ENCODE peak calls at places on chromosomes 16 and 17, in five cellular contexts. One of them, this sample, is unnamed.

GRCh38 chr16:55656695-55657092 is 906 bp downstream of the SLC6A2 start:
- DNase-seq in HepG2: no peak
- DNase-seq in SK-N-SH: no peak
- DNase-seq in HCT116: no peak
- DNase-seq in GM12878: no peak
- DNase-seq in this sample: no peak

GRCh38 chr17:81258292-81258691 is 19.2 kb downstream of the NDUFAF8 start:
- DNase-seq in HCT116: no peak
- DNase-seq in GM12878: no peak
- DNase-seq in SK-N-SH: peak; percentile 95
- DNase-seq in HepG2: no peak
- DNase-seq in this sample: no peak

GRCh38 chr17:57823469-57824401 is 26.1 kb downstream of the MRPS23 start:
- DNase-seq in GM12878: no peak
- DNase-seq in HCT116: no peak
- DNase-seq in SK-N-SH: no peak
- DNase-seq in HepG2: no peak
- DNase-seq in this sample: no peak

GRCh38 chr16:30805370-30806169 is 18.6 kb upstream of the ZNF629 start:
- DNase-seq in SK-N-SH: peak; percentile 96
- DNase-seq in HCT116: peak; percentile 56
- DNase-seq in GM12878: no peak
- DNase-seq in HepG2: peak; percentile 78
- DNase-seq in this sample: no peak

GRCh38 chr17:58386708-58387107 is 30.6 kb downstream of the RNF43 start:
- DNase-seq in HCT116: no peak
- DNase-seq in GM12878: no peak
- DNase-seq in SK-N-SH: no peak
- DNase-seq in HepG2: no peak
- DNase-seq in this sample: no peak

GRCh38 chr16:89453662-89454321 is 36.6 kb downstream of the ANKRD11 start:
- DNase-seq in HepG2: no peak
- DNase-seq in GM12878: no peak
- DNase-seq in SK-N-SH: no peak
- DNase-seq in HCT116: no peak
- DNase-seq in this sample: no peak

GRCh38 chr17:7668482-7668881 is 17.8 kb downstream of the ATP1B2 start:
- DNase-seq in HepG2: no peak
- DNase-seq in SK-N-SH: no peak
- DNase-seq in HCT116: no peak
- DNase-seq in GM12878: no peak
- DNase-seq in this sample: no peak

GRCh38 chr17:21814776-21815175 is 122.5 kb downstream of the KCNJ18 start:
- DNase-seq in HCT116: no peak
- DNase-seq in GM12878: no peak
- DNase-seq in SK-N-SH: no peak
- DNase-seq in HepG2: no peak
- DNase-seq in this sample: no peak

GRCh38 chr17:32672701-32673100 is 185.9 kb downstream of the CDK5R1 start:
- DNase-seq in HepG2: no peak
- DNase-seq in HCT116: no peak
- DNase-seq in GM12878: no peak
- DNase-seq in SK-N-SH: no peak
- DNase-seq in this sample: no peak

GRCh38 chr17:59001158-59001814 is 105.4 kb downstream of the TRIM37 start:
- DNase-seq in GM12878: peak; percentile 88
- DNase-seq in SK-N-SH: no peak
- DNase-seq in HepG2: no peak
- DNase-seq in HCT116: no peak
- DNase-seq in this sample: no peak

GRCh38 chr17:17784599-17785264 is 52.1 kb downstream of the SREBF1 start:
- DNase-seq in GM12878: no peak
- DNase-seq in SK-N-SH: peak; percentile 60
- DNase-seq in HepG2: peak; percentile 72
- DNase-seq in HCT116: no peak
- DNase-seq in this sample: no peak

GRCh38 chr16:83967838-83968482 is at the start of gene NECAB2:
- DNase-seq in GM12878: no peak
- DNase-seq in HCT116: no peak
- DNase-seq in HepG2: no peak
- DNase-seq in SK-N-SH: peak; percentile 94
- DNase-seq in this sample: no peak

GRCh38 chr16:30030841-30031413 is at the start of gene TLCD3B:
- DNase-seq in HepG2: no peak
- DNase-seq in HCT116: no peak
- DNase-seq in GM12878: no peak
- DNase-seq in SK-N-SH: peak; percentile 80
- DNase-seq in this sample: no peak

GRCh38 chr17:48236681-48237134 is 129.1 kb downstream of the SNX11 start:
- DNase-seq in HepG2: no peak
- DNase-seq in SK-N-SH: no peak
- DNase-seq in HCT116: peak; percentile 91
- DNase-seq in GM12878: no peak
- DNase-seq in this sample: no peak

GRCh38 chr17:20010886-20011402 is 1.8 kb downstream of the SPECC1 start:
- DNase-seq in SK-N-SH: no peak
- DNase-seq in HepG2: no peak
- DNase-seq in HCT116: no peak
- DNase-seq in GM12878: no peak
- DNase-seq in this sample: no peak

GRCh38 chr16:30085820-30086219 is 5.9 kb downstream of the TBX6 start:
- DNase-seq in SK-N-SH: no peak
- DNase-seq in HCT116: no peak
- DNase-seq in HepG2: no peak
- DNase-seq in GM12878: no peak
- DNase-seq in this sample: no peak

GRCh38 chr16:46929378-46930332 is 43.8 kb downstream of the DNAJA2 start:
- DNase-seq in HCT116: peak; percentile 18
- DNase-seq in HepG2: peak; percentile 60
- DNase-seq in GM12878: no peak
- DNase-seq in SK-N-SH: peak; percentile 92
- DNase-seq in this sample: no peak

GRCh38 chr17:83053021-83053778 is 26.2 kb upstream of the METRNL start:
- DNase-seq in HepG2: no peak
- DNase-seq in HCT116: no peak
- DNase-seq in GM12878: no peak
- DNase-seq in SK-N-SH: no peak
- DNase-seq in this sample: no peak

GRCh38 chr17:43856141-43856540 is 9.2 kb downstream of the CD300LG start:
- DNase-seq in GM12878: no peak
- DNase-seq in HepG2: no peak
- DNase-seq in HCT116: no peak
- DNase-seq in SK-N-SH: no peak
- DNase-seq in this sample: no peak

GRCh38 chr17:57612202-57613071 is 132.7 kb downstream of the CCDC182 start:
- DNase-seq in HepG2: peak; percentile 27
- DNase-seq in SK-N-SH: no peak
- DNase-seq in GM12878: peak; percentile 38
- DNase-seq in HCT116: no peak
- DNase-seq in this sample: no peak

GRCh38 chr16:11140867-11141266 is 115.1 kb downstream of the SOCS1 start:
- DNase-seq in HCT116: no peak
- DNase-seq in HepG2: no peak
- DNase-seq in SK-N-SH: no peak
- DNase-seq in GM12878: no peak
- DNase-seq in this sample: no peak

GRCh38 chr17:419073-419735 is 66.6 kb upstream of the RPH3AL start:
- DNase-seq in SK-N-SH: no peak
- DNase-seq in GM12878: no peak
- DNase-seq in HCT116: no peak
- DNase-seq in HepG2: peak; percentile 80
- DNase-seq in this sample: no peak

GRCh38 chr16:84026601-84027000 is 16.0 kb downstream of the SLC38A8 start:
- DNase-seq in SK-N-SH: no peak
- DNase-seq in GM12878: no peak
- DNase-seq in HepG2: no peak
- DNase-seq in HCT116: no peak
- DNase-seq in this sample: no peak

GRCh38 chr16:24516900-24517669 is 22.3 kb upstream of the RBBP6 start:
- DNase-seq in HepG2: peak; percentile 91
- DNase-seq in HCT116: peak; percentile 78
- DNase-seq in SK-N-SH: peak; percentile 71
- DNase-seq in GM12878: peak; percentile 38
- DNase-seq in this sample: peak; percentile 87

GRCh38 chr17:9200699-9201359 is 179.5 kb downstream of the NTN1 start:
- DNase-seq in GM12878: peak; percentile 31
- DNase-seq in HCT116: no peak
- DNase-seq in SK-N-SH: no peak
- DNase-seq in HepG2: no peak
- DNase-seq in this sample: no peak

DNA sequence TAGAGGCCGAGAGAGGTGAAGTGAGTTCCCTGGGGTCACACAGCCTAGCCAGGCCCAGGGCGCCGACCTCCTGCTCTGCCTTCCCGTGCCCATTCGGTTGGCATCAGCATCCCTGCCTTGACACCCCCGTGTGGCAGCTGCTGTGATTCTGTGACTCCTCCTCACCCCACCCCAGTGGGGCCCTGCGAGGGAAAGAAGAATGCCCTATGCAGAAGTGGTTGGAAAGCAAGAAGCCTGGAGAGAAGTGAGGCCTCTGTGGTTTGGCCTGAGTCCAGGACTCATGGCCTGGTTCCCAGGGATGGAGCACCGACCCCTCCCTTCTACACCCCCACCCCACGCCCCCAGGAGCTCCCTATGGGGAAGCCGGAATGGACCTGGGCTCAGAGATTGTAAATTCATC is 296.2 kb downstream of the SEC14L1 start:
- DNase-seq in SK-N-SH: peak; percentile 71
- DNase-seq in HCT116: no peak
- DNase-seq in GM12878: no peak
- DNase-seq in HepG2: no peak
- DNase-seq in this sample: no peak
- H3K4me3 ChIP-seq in SK-N-SH: no peak overlapping the region
- H3K4me3 ChIP-seq in HCT116: no peak overlapping the region
- H3K4me3 ChIP-seq in GM12878: no peak overlapping the region
- H3K4me3 ChIP-seq in HepG2: no peak overlapping the region
- H3K4me3 ChIP-seq in this sample: no peak overlapping the region

GRCh38 chr17:61247438-61247837 is 152.2 kb upstream of the TBX2 start:
- DNase-seq in HCT116: no peak
- DNase-seq in GM12878: no peak
- DNase-seq in SK-N-SH: no peak
- DNase-seq in HepG2: no peak
- DNase-seq in this sample: no peak
- TF ChIP-seq REST in HCT116: no peak
- TF ChIP-seq REST in GM12878: no peak
- TF ChIP-seq REST in SK-N-SH: no peak
- TF ChIP-seq REST in HepG2: no peak
- TF ChIP-seq REST in this sample: no peak

GRCh38 chr16:50679676-50680555 is 1.2 kb downstream of the SNX20 start:
- DNase-seq in SK-N-SH: no peak
- DNase-seq in HepG2: no peak
- DNase-seq in GM12878: no peak
- DNase-seq in HCT116: no peak
- DNase-seq in this sample: no peak
- TF ChIP-seq SIN3A in SK-N-SH: no peak
- TF ChIP-seq SIN3A in HepG2: no peak
- TF ChIP-seq SIN3A in GM12878: no peak
- TF ChIP-seq SIN3A in HCT116: no peak
- TF ChIP-seq SIN3A in this sample: no peak

DNA sequence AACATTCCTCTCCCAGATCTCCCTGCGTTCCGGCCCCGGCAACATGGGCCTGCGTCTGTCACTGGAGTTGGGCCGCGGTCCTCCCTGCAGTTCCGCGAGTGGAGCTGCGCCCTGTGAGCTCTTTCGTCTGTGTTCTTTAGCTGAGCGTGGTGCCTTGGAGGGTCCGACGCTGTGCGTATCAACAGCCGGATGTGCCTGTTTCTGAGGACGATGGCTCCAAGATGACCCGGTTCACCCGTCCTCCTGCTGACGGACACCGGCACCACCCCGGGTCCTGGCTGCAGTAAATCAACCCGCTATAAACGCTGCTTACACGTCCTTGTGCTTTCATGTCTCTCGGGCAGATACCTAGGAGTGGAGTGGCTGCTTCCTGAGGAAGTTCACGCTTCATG is 44.8 kb upstream of the GNG13 start:
- DNase-seq in SK-N-SH: no peak
- DNase-seq in GM12878: no peak
- DNase-seq in HCT116: no peak
- DNase-seq in HepG2: no peak
- DNase-seq in this sample: no peak
- H3K4me3 ChIP-seq in SK-N-SH: no peak overlapping the region
- H3K4me3 ChIP-seq in GM12878: no peak overlapping the region
- H3K4me3 ChIP-seq in HCT116: no peak overlapping the region
- H3K4me3 ChIP-seq in HepG2: no peak overlapping the region
- H3K4me3 ChIP-seq in this sample: no peak overlapping the region

DNA sequence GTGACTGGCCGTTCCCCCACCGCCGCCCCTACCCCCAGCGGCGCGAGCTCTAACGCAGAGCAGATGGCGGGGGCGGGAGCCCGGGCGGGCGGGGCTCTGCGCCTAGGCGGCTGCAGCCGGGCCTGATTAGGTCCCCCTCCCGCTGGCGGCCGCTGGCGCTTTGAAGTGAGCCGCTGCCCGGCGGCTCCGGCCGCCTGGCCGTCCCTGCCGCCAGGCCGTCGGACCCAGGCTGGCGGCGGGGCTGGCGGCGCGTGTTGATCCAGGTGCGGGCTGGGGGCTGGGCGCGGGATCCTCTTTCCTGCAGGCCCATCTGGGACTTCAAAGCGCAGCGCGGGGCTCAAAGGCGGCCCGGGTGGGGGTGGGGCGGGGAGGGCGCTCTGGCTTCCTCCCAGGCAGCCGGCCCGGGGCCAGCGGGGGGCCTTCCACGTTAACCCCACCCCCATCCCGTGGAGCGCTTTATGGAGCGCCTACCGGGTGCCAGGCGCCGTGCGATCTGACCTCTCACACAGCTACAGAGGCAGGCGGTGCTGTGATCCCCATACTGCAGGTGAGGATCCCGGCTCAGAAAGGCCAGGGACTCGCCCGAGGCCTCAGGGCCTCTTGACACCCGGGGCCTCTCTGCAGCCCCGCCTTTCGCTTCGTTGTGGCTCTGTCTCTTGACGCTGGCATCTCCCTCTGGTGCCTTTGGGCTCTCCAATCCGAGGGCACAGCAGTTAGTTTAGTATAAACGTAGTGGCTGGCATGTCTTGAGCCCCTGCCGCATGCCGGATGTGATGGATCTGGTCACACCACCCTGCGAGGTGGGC is 80.0 kb upstream of the NKD1 start:
- DNase-seq in SK-N-SH: peak; percentile 94
- DNase-seq in HCT116: no peak
- DNase-seq in GM12878: no peak
- DNase-seq in HepG2: peak; percentile 97
- DNase-seq in this sample: no peak
- TF ChIP-seq REST in SK-N-SH: no peak
- TF ChIP-seq REST in HCT116: no peak
- TF ChIP-seq REST in GM12878: no peak
- TF ChIP-seq REST in HepG2: no peak
- TF ChIP-seq REST in this sample: no peak

This sample was measured in Panc1.